ENCODE peak calls at places on chromosomes 5 and 9, in nine cellular contexts. S, J, Y, A, X, B, T, D and P are unnamed samples. For H4K20me1 and H3K36me3, the result is how much of the 10 kb centered on the place peaks cover.

GRCh38 chr5:169745441-169746146 is 108.5 kb downstream of the DOCK2 start:
- DNase-seq in S (no peak), J (no peak), Y (peak), A (peak), X (no peak), B (no peak), T (peak), D (no peak), P (no peak)

GRCh38 chr5:57450991-57451876 is 31.4 kb downstream of the ACTBL2 start:
- DNase-seq in S (no peak), J (no peak), Y (no peak), A (no peak), X (no peak), B (no peak), T (peak), D (no peak), P (peak)

GRCh38 chr5:142017832-142018427 is 5.1 kb upstream of the GNPDA1 start:
- DNase-seq in S (peak), J (no peak), Y (no peak), A (no peak), X (no peak), B (no peak), T (peak), D (peak), P (peak)

GRCh38 chr5:100965291-100965690 is 62.2 kb upstream of the ST8SIA4 start:
- DNase-seq in S (no peak), J (no peak), Y (no peak), A (no peak), X (no peak), B (no peak), T (no peak), D (no peak), P (no peak)

GRCh38 chr9:101907466-101907865 is 169.0 kb upstream of the GRIN3A start:
- DNase-seq in S (no peak), J (no peak), Y (no peak), A (no peak), X (no peak), B (no peak), T (no peak), D (no peak), P (no peak)

GRCh38 chr9:10613413-10613812 is 611 bp upstream of the PTPRD start:
- DNase-seq in S (no peak), J (peak), Y (no peak), A (no peak), X (peak), B (no peak), T (no peak), D (no peak), P (no peak)

GRCh38 chr5:180233729-180234128 is 24.7 kb upstream of the RASGEF1C start:
- DNase-seq in S (no peak), J (no peak), Y (no peak), A (no peak), X (peak), B (no peak), T (no peak), D (no peak), P (no peak)

GRCh38 chr5:4386152-4386551 is 754.0 kb upstream of the ADAMTS16 start:
- DNase-seq in S (no peak), J (no peak), Y (no peak), A (peak), X (no peak), B (no peak), T (no peak), D (no peak), P (no peak)

DNA sequence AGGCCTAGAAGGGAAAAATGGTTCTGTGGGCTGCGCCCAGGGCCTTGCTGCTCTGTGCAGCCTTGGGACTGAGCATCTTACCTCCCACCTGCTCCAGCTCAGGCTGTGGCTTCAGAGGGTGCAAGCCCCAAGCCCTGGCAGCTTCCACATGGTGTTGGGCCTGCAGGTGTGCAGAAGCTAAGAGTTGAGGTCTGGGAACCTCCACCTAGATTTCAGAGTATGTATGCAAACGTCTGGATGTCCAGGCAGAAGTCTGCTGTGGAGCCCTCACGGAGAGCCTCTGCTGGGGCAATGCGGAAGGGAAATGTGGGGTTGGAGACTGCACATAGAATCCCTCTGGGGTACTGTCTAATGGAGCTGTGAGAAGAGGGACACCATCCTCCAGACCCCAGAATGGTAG is 36.0 kb downstream of the FBXL7 start:
- DNase-seq in S (no peak), J (no peak), Y (no peak), A (no peak), X (no peak), B (no peak), T (no peak), D (no peak), P (no peak)
- H3K4me2 ChIP-seq in S (no peak), J (no peak), Y (no peak), A (no peak), X (no peak), B (no peak), T (no peak), D (no peak), P (no peak)

GRCh38 chr9:131697908-131698714 is 41.8 kb downstream of the RAPGEF1 start:
- DNase-seq in S (no peak), J (peak), Y (no peak), A (no peak), X (no peak), B (no peak), T (no peak), D (no peak), P (no peak)

GRCh38 chr9:131700765-131701433 is 39.0 kb downstream of the RAPGEF1 start:
- DNase-seq in S (no peak), J (no peak), Y (no peak), A (no peak), X (no peak), B (no peak), T (no peak), D (no peak), P (no peak)

GRCh38 chr9:131697097-131697496 is 42.8 kb downstream of the RAPGEF1 start:
- DNase-seq in S (no peak), J (peak), Y (peak), A (no peak), X (no peak), B (no peak), T (peak), D (no peak), P (no peak)

GRCh38 chr9:131700076-131700475 is 39.8 kb downstream of the RAPGEF1 start:
- DNase-seq in S (no peak), J (no peak), Y (no peak), A (no peak), X (no peak), B (no peak), T (no peak), D (no peak), P (no peak)

GRCh38 chr9:131698715-131699053 is 41.2 kb downstream of the RAPGEF1 start:
- DNase-seq in S (no peak), J (no peak), Y (no peak), A (no peak), X (no peak), B (no peak), T (no peak), D (no peak), P (no peak)
- H4K20me1 ChIP-seq in S (under half), J (under half), Y (under half), A (under half), X (under half), B (half or more), T (under half), D (half or more), P (under half)

DNA sequence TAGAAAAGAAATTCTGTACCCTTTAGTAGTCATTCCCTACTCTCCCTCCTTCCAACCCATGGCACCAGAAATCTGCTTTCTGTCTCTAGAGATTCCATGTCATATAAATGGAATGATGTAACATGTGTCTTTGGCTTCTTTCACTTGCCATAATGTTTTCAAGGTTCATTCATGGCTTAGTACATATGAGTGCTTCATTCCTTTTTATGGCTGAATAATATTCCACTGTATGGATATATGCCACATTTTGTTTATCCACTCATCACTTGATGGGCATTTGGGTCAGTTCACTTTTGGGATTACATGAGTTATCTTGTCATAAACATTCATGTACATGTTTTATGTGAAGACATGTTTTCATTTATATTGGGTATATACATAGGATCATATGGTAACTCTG is 19.4 kb downstream of the POLR3G start:
- DNase-seq in S (no peak), J (no peak), Y (no peak), A (no peak), X (no peak), B (no peak), T (no peak), D (no peak), P (no peak)
- H3K36me3 ChIP-seq in S (under half), J (under half), Y (under half), A (under half), X (under half), B (under half), T (under half), D (half or more), P (under half)

DNA sequence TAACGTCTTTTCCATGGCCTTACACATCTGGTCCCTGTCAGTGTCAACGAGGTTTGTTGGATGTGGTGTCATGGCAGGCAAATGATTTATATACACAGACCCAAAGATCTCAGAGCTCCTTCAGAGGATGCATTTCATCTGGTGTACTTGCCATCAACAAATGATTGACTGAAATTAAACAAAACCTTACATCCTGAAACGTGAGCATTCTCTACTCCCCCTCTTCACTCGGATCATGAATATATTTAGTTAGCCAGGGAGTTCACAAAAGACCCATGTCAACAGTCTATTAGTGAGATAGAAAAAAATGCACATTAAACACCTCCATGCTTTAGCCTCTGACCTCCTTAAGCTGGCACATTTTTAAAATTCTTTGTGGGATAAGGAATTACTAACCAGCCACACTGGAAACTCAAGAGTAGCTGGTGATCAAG is 215.6 kb downstream of the EFNA5 start:
- DNase-seq in S (no peak), J (no peak), Y (peak), A (peak), X (no peak), B (peak), T (peak), D (no peak), P (no peak)
- H3K4me2 ChIP-seq in S (no peak), J (no peak), Y (no peak), A (peak), X (peak), B (peak), T (peak), D (no peak), P (peak)

GRCh38 chr9:96164268-96164683 is 137.7 kb downstream of the HSD17B3 start:
- DNase-seq in S (no peak), J (no peak), Y (no peak), A (no peak), X (no peak), B (no peak), T (no peak), D (no peak), P (no peak)

GRCh38 chr9:96168882-96169281 is 133.1 kb downstream of the HSD17B3 start:
- DNase-seq in S (no peak), J (no peak), Y (no peak), A (no peak), X (no peak), B (no peak), T (no peak), D (no peak), P (no peak)

GRCh38 chr9:96169901-96170300 is 132.1 kb downstream of the HSD17B3 start:
- DNase-seq in S (no peak), J (no peak), Y (no peak), A (no peak), X (no peak), B (peak), T (peak), D (no peak), P (no peak)

GRCh38 chr9:96169488-96169887 is 132.5 kb downstream of the HSD17B3 start:
- DNase-seq in S (no peak), J (peak), Y (peak), A (no peak), X (peak), B (peak), T (peak), D (no peak), P (no peak)

GRCh38 chr9:96166981-96167380 is 135.0 kb downstream of the HSD17B3 start:
- DNase-seq in S (no peak), J (no peak), Y (no peak), A (no peak), X (no peak), B (no peak), T (no peak), D (no peak), P (no peak)
- H4K20me1 ChIP-seq in S (under half), J (under half), Y (under half), A (under half), X (under half), B (under half), T (under half), D (under half), P (under half)

DNA sequence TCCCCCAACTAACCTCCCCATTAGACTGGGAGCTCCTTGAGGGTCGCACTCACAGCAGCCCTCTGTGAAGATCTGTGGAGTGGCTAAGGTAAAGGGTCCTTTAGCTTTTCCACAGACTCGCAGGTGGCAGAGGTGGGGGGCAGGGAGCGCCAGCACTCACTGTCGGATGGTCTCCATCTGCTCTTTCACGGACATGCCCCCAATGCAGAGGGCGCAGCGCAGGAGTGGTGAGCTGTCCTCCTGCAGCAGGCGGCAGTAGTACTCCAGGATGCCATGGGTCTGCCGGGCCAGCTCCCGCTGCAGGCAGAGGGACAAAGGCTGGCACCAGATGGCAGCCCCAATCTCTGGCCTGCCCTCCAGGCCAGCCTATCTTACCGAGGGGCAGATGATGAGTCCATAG is 2.2 kb downstream of the DDX41 start:
- DNase-seq in S (no peak), J (no peak), Y (no peak), A (no peak), X (no peak), B (no peak), T (no peak), D (no peak), P (no peak)
- H3K36me3 ChIP-seq in S (under half), J (under half), Y (under half), A (under half), X (under half), B (under half), T (under half), D (under half), P (half or more)